ENCODE peak calls at places on chromosomes 5 and 9, in seven cellular contexts. T, N, U, L, O, M and H are unnamed samples.

GRCh38 chr9:109182940-109183798 is 16.1 kb upstream of the FRRS1L start:
- DNase-seq in T (no peak), N (peak; percentile 51), U (peak; percentile 47), L (no peak), O (no peak), M (no peak), H (peak; percentile 56)

GRCh38 chr5:67305913-67306710 is 109.5 kb upstream of the CD180 start:
- DNase-seq in T (no peak), N (peak; percentile 53), U (no peak), L (no peak), O (no peak), M (no peak), H (peak; percentile 24)

GRCh38 chr9:72203205-72203803 is 54.1 kb downstream of the GDA start:
- DNase-seq in T (peak; percentile 40), N (peak; percentile 56), U (peak; percentile 28), L (no peak), O (peak; percentile 4), M (no peak), H (peak; percentile 41)

GRCh38 chr5:172102913-172103629 is 85.0 kb downstream of the STK10 start:
- DNase-seq in T (peak; percentile 64), N (peak; percentile 99), U (peak; percentile 64), L (no peak), O (peak; percentile 50), M (no peak), H (peak; percentile 94)

GRCh38 chr5:53063791-53064190 is 45.8 kb downstream of the MOCS2 start:
- DNase-seq in T (no peak), N (peak; percentile 52), U (no peak), L (no peak), O (no peak), M (no peak), H (peak; percentile 48)

GRCh38 chr9:93303806-93304573 is 120.1 kb downstream of the WNK2 start:
- DNase-seq in T (no peak), N (no peak), U (no peak), L (no peak), O (peak; percentile 1), M (peak; percentile 76), H (no peak)

GRCh38 chr9:130185494-130186005 is 13.3 kb downstream of the NCS1 start:
- DNase-seq in T (no peak), N (no peak), U (no peak), L (no peak), O (no peak), M (no peak), H (peak; percentile 61)

GRCh38 chr5:97118623-97119022 is 23.8 kb downstream of the LIX1 start:
- DNase-seq in T (no peak), N (no peak), U (no peak), L (no peak), O (no peak), M (no peak), H (no peak)

GRCh38 chr9:74064702-74065101 is 432.4 kb upstream of the RORB start:
- DNase-seq in T (no peak), N (no peak), U (no peak), L (no peak), O (no peak), M (no peak), H (no peak)

GRCh38 chr9:126411225-126411947 is 84.8 kb downstream of the MVB12B start:
- DNase-seq in T (no peak), N (peak; percentile 72), U (no peak), L (peak; percentile 68), O (no peak), M (no peak), H (peak; percentile 7)

GRCh38 chr5:94775088-94775487 is 156.6 kb downstream of the SLF1 start:
- DNase-seq in T (no peak), N (no peak), U (no peak), L (no peak), O (no peak), M (no peak), H (no peak)

GRCh38 chr5:174732040-174733020 is 7.9 kb downstream of the MSX2 start:
- DNase-seq in T (no peak), N (no peak), U (no peak), L (no peak), O (no peak), M (no peak), H (no peak)

GRCh38 chr5:36202521-36202961 is 39.2 kb downstream of the NADK2 start:
- DNase-seq in T (no peak), N (peak; percentile 41), U (no peak), L (no peak), O (no peak), M (no peak), H (peak; percentile 52)

GRCh38 chr5:150710165-150710564 is 9.3 kb upstream of the RBM22 start:
- DNase-seq in T (no peak), N (peak; percentile 30), U (no peak), L (peak; percentile 5), O (no peak), M (no peak), H (peak; percentile 5)

GRCh38 chr9:5639816-5640215 is 10.9 kb downstream of the RIC1 start:
- DNase-seq in T (no peak), N (no peak), U (no peak), L (no peak), O (no peak), M (no peak), H (no peak)
- H3K9me3 ChIP-seq in T (peaks cover 26% of the 10 kb centered on the region), N (no peaks in the 10 kb centered on the region), U (peaks cover 10% of the 10 kb centered on the region), L (no peaks in the 10 kb centered on the region), O (peaks cover 5% of the 10 kb centered on the region), M (no peaks in the 10 kb centered on the region), H (peaks cover 10% of the 10 kb centered on the region)

GRCh38 chr9:35757527-35758275 is 3.6 kb upstream of the MSMP start:
- DNase-seq in T (peak; percentile 30), N (no peak), U (no peak), L (peak; percentile 2), O (no peak), M (no peak), H (no peak)

GRCh38 chr9:35755071-35755470 is 995 bp upstream of the MSMP start:
- DNase-seq in T (no peak), N (no peak), U (no peak), L (no peak), O (no peak), M (no peak), H (no peak)

GRCh38 chr9:35758475-35759050 is 4.5 kb upstream of the MSMP start:
- DNase-seq in T (no peak), N (no peak), U (no peak), L (no peak), O (no peak), M (no peak), H (no peak)

GRCh38 chr9:35756275-35756742 is 2.2 kb upstream of the MSMP start:
- DNase-seq in T (no peak), N (no peak), U (peak; percentile 58), L (no peak), O (peak; percentile 59), M (peak; percentile 89), H (peak; percentile 30)

GRCh38 chr9:35756743-35757526 is 2.9 kb upstream of the MSMP start:
- DNase-seq in T (peak; percentile 58), N (peak; percentile 38), U (peak; percentile 38), L (peak; percentile 68), O (peak; percentile 85), M (peak; percentile 92), H (peak; percentile 27)
- H3K4me1 ChIP-seq in T (peaks cover 10% of the 10 kb centered on the region), N (peaks cover 8% of the 10 kb centered on the region), U (peaks cover 10% of the 10 kb centered on the region), L (peaks cover 22% of the 10 kb centered on the region), O (peaks cover 17% of the 10 kb centered on the region), M (peaks cover 15% of the 10 kb centered on the region), H (peaks cover 28% of the 10 kb centered on the region)

GRCh38 chr5:12269164-12269563 is 364.9 kb upstream of the CTNND2 start:
- DNase-seq in T (no peak), N (no peak), U (no peak), L (no peak), O (no peak), M (no peak), H (no peak)

GRCh38 chr5:12272389-12272788 is 368.1 kb upstream of the CTNND2 start:
- DNase-seq in T (peak; percentile 23), N (no peak), U (no peak), L (no peak), O (no peak), M (no peak), H (no peak)

GRCh38 chr5:12274236-12274635 is 370.0 kb upstream of the CTNND2 start:
- DNase-seq in T (no peak), N (no peak), U (no peak), L (no peak), O (no peak), M (no peak), H (no peak)

GRCh38 chr5:12270914-12271313 is 366.7 kb upstream of the CTNND2 start:
- DNase-seq in T (no peak), N (no peak), U (no peak), L (no peak), O (no peak), M (no peak), H (no peak)
- H3K9me3 ChIP-seq in T (no peaks in the 10 kb centered on the region), N (no peaks in the 10 kb centered on the region), U (peaks cover 9% of the 10 kb centered on the region), L (no peaks in the 10 kb centered on the region), O (no peaks in the 10 kb centered on the region), M (no peaks in the 10 kb centered on the region), H (no peaks in the 10 kb centered on the region)

DNA sequence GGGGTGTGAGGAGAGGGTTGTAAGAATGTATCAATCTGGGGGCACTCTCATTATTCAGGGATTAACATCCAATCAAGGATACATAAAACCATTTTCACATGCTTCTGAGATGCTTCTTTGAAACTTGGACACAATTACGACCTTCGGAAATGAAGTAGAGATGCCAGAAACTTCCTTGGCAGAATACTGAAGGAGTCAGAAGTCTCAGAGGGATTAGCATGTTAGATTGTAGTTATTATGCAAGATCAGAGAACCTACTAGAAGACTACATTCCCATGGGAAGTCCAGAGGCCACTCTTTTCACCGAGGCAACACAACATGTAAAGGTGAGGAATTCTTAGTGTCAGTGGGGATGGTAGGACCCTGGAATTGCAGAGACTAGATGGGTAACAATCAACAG is 5.1 kb upstream of the SLC22A4 start:
- DNase-seq in T (no peak), N (peak; percentile 29), U (no peak), L (no peak), O (no peak), M (no peak), H (no peak)
- H3K4me1 ChIP-seq in T (no peaks in the 10 kb centered on the region), N (peaks cover 5% of the 10 kb centered on the region), U (peaks cover 7% of the 10 kb centered on the region), L (peaks cover 7% of the 10 kb centered on the region), O (peaks cover 4% of the 10 kb centered on the region), M (no peaks in the 10 kb centered on the region), H (peaks cover 16% of the 10 kb centered on the region)

DNA sequence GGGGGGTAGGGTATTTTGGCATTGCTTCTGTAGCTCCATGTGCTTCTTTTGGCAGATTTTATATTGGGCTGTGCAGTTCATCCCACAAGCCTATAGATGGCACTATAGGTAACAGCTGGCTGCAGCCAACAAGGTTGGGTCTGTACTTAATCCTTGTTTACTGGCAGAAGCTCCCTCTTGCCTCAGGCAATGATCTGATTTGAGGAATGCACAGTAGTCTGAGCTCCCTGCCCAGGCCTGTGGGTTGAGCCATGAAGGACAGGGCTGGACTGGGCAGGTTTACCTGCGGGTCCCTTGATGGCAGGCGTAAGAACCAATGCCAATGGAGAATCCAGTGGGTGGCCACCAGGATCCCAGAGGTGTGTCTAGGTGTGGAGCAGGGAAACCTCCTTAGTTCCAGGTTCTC is 11.7 kb upstream of the OR1J2 start:
- DNase-seq in T (peak; percentile 83), N (peak; percentile 73), U (peak; percentile 29), L (peak; percentile 3), O (no peak), M (no peak), H (peak; percentile 50)
- H3K9me3 ChIP-seq in T (no peaks in the 10 kb centered on the region), N (peaks cover 4% of the 10 kb centered on the region), U (no peaks in the 10 kb centered on the region), L (no peaks in the 10 kb centered on the region), O (peaks cover 6% of the 10 kb centered on the region), M (no peaks in the 10 kb centered on the region), H (peaks cover 3% of the 10 kb centered on the region)